ENCODE peak calls at places on chromosomes 2 and 18, in ten cellular contexts. A is retinal pigment epithelial cell; G is GM12891; T is ascending aorta; B is stimulated activated CD4-positive, alpha-beta T cell treated with anti-CD3 and anti-CD28 coated beads, Interleukin-1b, Interleukin-23, amount 100 ng/mL, for 4 hours; S is SJSA1; W is upper lobe of right lung; L is RCC 7860; U is fibroblast of the conjunctiva; Q is AG08395. I is an unnamed sample.

GRCh38 chr2:223532161-223532560 is 70.0 kb downstream of the SCG2 start:
- DNase-seq in A (no peak), G (no peak), T (no peak), B (no peak), S (no peak), W (no peak), L (no peak), U (no peak), Q (no peak), I (no peak)

GRCh38 chr2:26572589-26572988 is 68.6 kb downstream of the CIB4 start:
- DNase-seq in A (no peak), G (no peak), T (peak), B (no peak), S (no peak), W (peak), L (no peak), U (no peak), Q (no peak), I (no peak)

GRCh38 chr2:135030826-135031225 is 16.4 kb downstream of the MAP3K19 start:
- DNase-seq in A (no peak), G (no peak), T (no peak), B (no peak), S (no peak), W (no peak), L (no peak), U (peak), Q (peak), I (peak)

GRCh38 chr2:8573234-8573941 is 108.5 kb upstream of the ID2 start:
- DNase-seq in A (no peak), G (no peak), T (peak), B (no peak), S (no peak), W (peak), L (no peak), U (no peak), Q (no peak), I (no peak)

GRCh38 chr2:25831744-25832449 is 46.4 kb downstream of the ASXL2 start:
- DNase-seq in A (no peak), G (no peak), T (no peak), B (no peak), S (no peak), W (no peak), L (no peak), U (no peak), Q (no peak), I (no peak)

GRCh38 chr2:133802366-133802765 is 234.1 kb upstream of the NCKAP5 start:
- DNase-seq in A (no peak), G (no peak), T (no peak), B (no peak), S (no peak), W (no peak), L (no peak), U (no peak), Q (no peak), I (no peak)

GRCh38 chr18:50330176-50330575 is 42.7 kb upstream of the CXXC1 start:
- DNase-seq in A (no peak), G (no peak), T (no peak), B (no peak), S (no peak), W (no peak), L (no peak), U (no peak), Q (no peak), I (no peak)

GRCh38 chr2:57527685-57528084 is 518.9 kb upstream of the VRK2 start:
- DNase-seq in A (no peak), G (no peak), T (no peak), B (no peak), S (no peak), W (no peak), L (no peak), U (no peak), Q (no peak), I (no peak)

GRCh38 chr2:113886479-113887383 is 3.2 kb upstream of the ACTR3 start:
- DNase-seq in A (no peak), G (peak), T (no peak), B (no peak), S (peak), W (peak), L (peak), U (no peak), Q (peak), I (peak)

GRCh38 chr2:106113362-106113971 is 80.6 kb downstream of the UXS1 start:
- DNase-seq in A (no peak), G (no peak), T (no peak), B (no peak), S (no peak), W (no peak), L (no peak), U (no peak), Q (no peak), I (no peak)

GRCh38 chr18:45014047-45014501 is 333.4 kb downstream of the SETBP1 start:
- DNase-seq in A (peak), G (no peak), T (peak), B (no peak), S (peak), W (no peak), L (peak), U (peak), Q (peak), I (peak)

GRCh38 chr2:200905618-200906296 is 16.6 kb downstream of the NIF3L1 start:
- DNase-seq in A (peak), G (no peak), T (no peak), B (peak), S (peak), W (peak), L (peak), U (peak), Q (peak), I (peak)

GRCh38 chr18:70292628-70293027 is 3.8 kb downstream of the SOCS6 start:
- DNase-seq in A (no peak), G (no peak), T (no peak), B (no peak), S (no peak), W (no peak), L (no peak), U (no peak), Q (no peak), I (no peak)

GRCh38 chr2:60337142-60337497 is 216.3 kb downstream of the BCL11A start:
- DNase-seq in A (no peak), G (no peak), T (no peak), B (no peak), S (no peak), W (peak), L (no peak), U (no peak), Q (no peak), I (no peak)